ENCODE peak calls at places on chromosomes 4 and X, in ten cellular contexts. E is sigmoid colon, W is left ventricle myocardium inferior, U is Karpas-422, N is neural progenitor cell, Y is upper lobe of right lung, O is stomach, T is pancreas, V is fibroblast of lung, B is suprapubic skin. P is an unnamed sample. For H3K4me1, the result is how much of the 10 kb centered on the place peaks cover.

GRCh38 chr4:163332526-163333405 is at the start of gene NPY1R:
- DNase-seq in E (peak), W (peak), U (peak), N (peak), Y (peak), O (peak), T (peak), V (peak), B (no peak), P (peak)

GRCh38 chrX:40056420-40056819 is 41.3 kb downstream of the BCOR start:
- DNase-seq in E (no peak), W (no peak), U (no peak), N (no peak), Y (no peak), O (no peak), T (no peak), V (no peak), B (no peak), P (peak)

GRCh38 chr4:164748375-164748774 is 5.6 kb upstream of the SMIM31 start:
- DNase-seq in E (no peak), W (no peak), U (peak), N (peak), Y (no peak), O (no peak), T (no peak), V (peak), B (no peak), P (no peak)

GRCh38 chr4:54098375-54098774 is 1.6 kb upstream of the GSX2 start:
- DNase-seq in E (no peak), W (no peak), U (no peak), N (peak), Y (no peak), O (no peak), T (no peak), V (no peak), B (no peak), P (no peak)

GRCh38 chr4:53656421-53656981 is 65.2 kb upstream of the LNX1 start:
- DNase-seq in E (peak), W (no peak), U (no peak), N (no peak), Y (no peak), O (no peak), T (no peak), V (peak), B (no peak), P (no peak)

GRCh38 chrX:1207496-1208025 is 4.9 kb downstream of the CRLF2 start:
- DNase-seq in E (peak), W (no peak), U (no peak), N (no peak), Y (no peak), O (no peak), T (no peak), V (no peak), B (no peak), P (peak)

GRCh38 chr4:109921384-109921808 is 8.7 kb downstream of the EGF start:
- DNase-seq in E (no peak), W (no peak), U (no peak), N (peak), Y (no peak), O (no peak), T (no peak), V (peak), B (no peak), P (no peak)

GRCh38 chr4:143352052-143352451 is 15.4 kb downstream of the GAB1 start:
- DNase-seq in E (no peak), W (no peak), U (no peak), N (no peak), Y (no peak), O (no peak), T (no peak), V (no peak), B (no peak), P (no peak)

GRCh38 chrX:1592128-1592862 is 891 bp downstream of the AKAP17A start:
- DNase-seq in E (no peak), W (no peak), U (peak), N (no peak), Y (peak), O (peak), T (no peak), V (peak), B (no peak), P (peak)

GRCh38 chr4:182204042-182204441 is 39.2 kb upstream of the TENM3 start:
- DNase-seq in E (no peak), W (no peak), U (no peak), N (no peak), Y (no peak), O (no peak), T (no peak), V (no peak), B (no peak), P (no peak)

GRCh38 chrX:152915541-152916241 is 17.8 kb downstream of the ZNF185 start:
- DNase-seq in E (no peak), W (peak), U (peak), N (peak), Y (no peak), O (no peak), T (no peak), V (peak), B (no peak), P (no peak)

GRCh38 chr4:129254526-129254925 is 158.6 kb downstream of the C4orf33 start:
- DNase-seq in E (no peak), W (no peak), U (no peak), N (no peak), Y (no peak), O (no peak), T (no peak), V (peak), B (no peak), P (no peak)

DNA sequence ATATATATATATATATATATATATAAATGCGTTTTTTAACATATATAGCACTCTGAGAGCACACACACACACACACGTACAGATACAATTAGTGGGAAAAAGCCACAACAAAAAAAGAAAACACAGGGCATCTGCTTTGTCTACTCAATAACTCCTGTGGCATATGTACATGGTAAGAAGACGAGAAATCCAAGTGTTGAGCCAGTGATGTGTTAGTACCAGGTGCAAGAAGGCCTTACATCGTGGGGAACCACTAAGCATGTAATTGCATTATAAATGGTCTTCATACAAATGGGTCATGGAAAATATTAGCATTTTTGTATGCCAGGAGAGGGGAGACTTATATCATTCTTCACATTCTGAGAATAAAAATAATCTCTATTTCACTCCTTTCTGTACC is 62.7 kb upstream of the FAM47B start:
- DNase-seq in E (no peak), W (no peak), U (no peak), N (no peak), Y (no peak), O (no peak), T (no peak), V (no peak), B (no peak), P (no peak)
- H3K27ac ChIP-seq in E (no peak), W (no peak), U (no peak), N (no peak), Y (no peak), O (no peak), T (no peak), V (no peak), B (no peak), P (no peak)

DNA sequence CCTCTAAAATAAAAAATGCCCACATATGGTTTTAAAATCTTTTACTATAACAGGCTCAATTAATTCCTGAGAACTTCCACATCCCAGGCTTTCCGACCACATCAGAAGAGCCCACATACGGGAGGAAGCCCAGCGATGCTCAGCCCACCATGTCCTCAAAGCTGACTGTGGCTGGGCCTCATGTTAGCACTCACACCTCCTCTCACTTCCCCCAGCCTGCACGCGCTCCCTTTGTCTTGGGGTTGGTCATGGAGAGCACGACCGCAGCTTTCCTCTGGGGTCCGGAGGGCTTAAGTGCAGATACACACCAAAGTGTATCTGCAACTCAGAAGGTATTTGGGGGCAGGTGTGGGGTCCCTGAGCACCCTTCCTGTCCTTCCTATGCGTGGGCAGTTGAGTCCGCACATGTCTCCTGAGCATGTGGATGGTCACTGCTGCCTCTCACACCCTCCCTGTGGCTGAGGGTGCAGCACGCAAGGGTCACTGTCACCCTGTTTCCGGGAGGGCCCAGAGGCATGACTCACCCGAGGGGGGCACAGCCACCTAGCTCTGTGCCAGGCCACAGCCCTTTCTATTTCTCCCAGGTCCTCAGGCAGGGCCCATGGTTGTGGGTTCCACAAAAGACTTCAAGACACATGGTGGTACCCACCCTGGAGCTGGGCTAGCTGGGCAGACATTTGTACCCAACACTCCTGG is 21.2 kb downstream of the WDR1 start:
- DNase-seq in E (no peak), W (no peak), U (no peak), N (no peak), Y (no peak), O (no peak), T (no peak), V (no peak), B (no peak), P (no peak)
- H3K4me1 ChIP-seq in E (half or more), W (half or more), U (under half), N (under half), Y (half or more), O (half or more), T (under half), V (half or more), B (half or more), P (under half)

DNA sequence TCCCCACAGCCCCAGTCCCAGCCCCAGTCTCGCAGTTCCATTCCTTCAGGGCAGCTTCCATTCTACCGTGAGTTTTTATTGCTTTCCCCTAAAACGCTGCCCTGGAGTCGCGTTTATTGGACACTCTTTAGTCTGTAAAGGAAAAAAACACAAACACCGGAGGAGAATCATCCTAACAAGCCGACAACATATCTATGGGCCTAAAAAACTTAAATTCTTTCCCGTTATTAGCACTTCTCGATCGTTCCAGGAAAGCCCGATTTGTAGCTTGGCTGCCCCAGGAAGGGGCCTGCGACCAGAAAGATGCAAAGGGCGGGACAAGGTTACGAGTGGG is 178.5 kb downstream of the CBR4 start:
- DNase-seq in E (no peak), W (no peak), U (no peak), N (no peak), Y (no peak), O (no peak), T (no peak), V (no peak), B (no peak), P (no peak)
- H3K27ac ChIP-seq in E (peak), W (peak), U (no peak), N (peak), Y (peak), O (peak), T (no peak), V (peak), B (peak), P (peak)

DNA sequence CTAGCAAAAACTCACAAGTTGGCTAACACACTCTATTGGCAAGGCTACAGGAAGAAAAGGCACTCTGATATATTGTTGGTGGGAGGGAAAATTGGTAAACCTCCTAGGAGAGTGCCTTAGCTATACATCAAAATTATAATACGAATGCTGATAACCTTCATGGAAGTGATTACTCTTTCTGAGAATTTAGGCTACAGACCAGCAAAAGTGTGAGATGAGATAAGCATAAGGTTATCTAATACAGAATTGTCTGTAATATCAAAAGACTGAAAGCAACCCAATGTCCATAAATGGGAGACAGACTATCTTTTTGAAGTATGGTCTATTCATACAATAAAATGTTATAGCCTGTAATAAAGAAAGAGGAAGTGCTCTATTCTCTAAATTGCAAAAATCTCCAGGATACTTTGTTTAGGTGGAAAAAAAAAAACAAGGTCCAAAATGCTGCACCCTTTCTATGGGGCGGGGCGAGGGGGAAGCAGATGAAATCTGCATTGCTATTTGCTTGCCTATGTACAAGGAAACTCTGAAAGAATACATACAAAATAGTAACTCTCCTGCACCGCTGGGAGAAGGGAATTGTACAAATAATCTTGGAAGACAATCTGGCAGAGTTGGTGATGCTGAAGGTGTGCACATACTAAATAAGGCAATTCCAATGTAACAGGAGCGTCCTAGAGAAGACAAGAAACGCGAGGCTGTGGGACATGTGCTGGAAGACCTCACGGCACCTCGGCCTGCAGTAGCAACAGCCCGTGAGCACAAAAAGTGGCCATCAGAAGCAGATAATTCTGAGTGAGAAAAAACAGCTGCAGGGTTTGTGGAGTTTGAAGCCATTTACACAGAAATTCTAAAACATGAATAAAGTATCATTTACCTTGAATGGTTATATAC is 109.7 kb downstream of the AFAP1 start:
- DNase-seq in E (peak), W (no peak), U (peak), N (no peak), Y (no peak), O (no peak), T (no peak), V (no peak), B (no peak), P (no peak)
- H3K4me1 ChIP-seq in E (under half), W (under half), U (under half), N (under half), Y (under half), O (under half), T (under half), V (under half), B (under half), P (under half)

DNA sequence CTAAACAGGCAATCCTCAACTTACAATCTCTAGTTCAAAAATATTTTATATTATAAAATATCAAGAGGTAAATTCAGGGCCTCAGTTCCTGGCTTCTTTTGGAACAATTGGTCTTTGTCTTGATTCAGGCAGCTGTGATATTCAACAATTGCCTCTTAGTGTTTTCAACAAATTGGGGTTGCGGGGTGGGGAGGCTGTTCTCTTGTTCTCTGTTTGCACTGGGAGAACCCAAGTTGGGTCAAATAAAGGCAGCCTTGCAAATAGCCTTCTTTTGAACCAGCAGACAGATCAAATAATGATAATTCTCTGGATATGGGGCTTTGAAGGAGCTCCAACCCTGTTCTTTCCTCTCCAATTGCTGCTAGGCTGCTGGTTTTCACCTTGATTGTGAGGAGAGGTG is 142.5 kb downstream of the COL4A5 start:
- DNase-seq in E (no peak), W (no peak), U (no peak), N (peak), Y (no peak), O (no peak), T (no peak), V (no peak), B (no peak), P (no peak)
- H3K27ac ChIP-seq in E (no peak), W (no peak), U (no peak), N (peak), Y (no peak), O (no peak), T (no peak), V (no peak), B (no peak), P (no peak)

DNA sequence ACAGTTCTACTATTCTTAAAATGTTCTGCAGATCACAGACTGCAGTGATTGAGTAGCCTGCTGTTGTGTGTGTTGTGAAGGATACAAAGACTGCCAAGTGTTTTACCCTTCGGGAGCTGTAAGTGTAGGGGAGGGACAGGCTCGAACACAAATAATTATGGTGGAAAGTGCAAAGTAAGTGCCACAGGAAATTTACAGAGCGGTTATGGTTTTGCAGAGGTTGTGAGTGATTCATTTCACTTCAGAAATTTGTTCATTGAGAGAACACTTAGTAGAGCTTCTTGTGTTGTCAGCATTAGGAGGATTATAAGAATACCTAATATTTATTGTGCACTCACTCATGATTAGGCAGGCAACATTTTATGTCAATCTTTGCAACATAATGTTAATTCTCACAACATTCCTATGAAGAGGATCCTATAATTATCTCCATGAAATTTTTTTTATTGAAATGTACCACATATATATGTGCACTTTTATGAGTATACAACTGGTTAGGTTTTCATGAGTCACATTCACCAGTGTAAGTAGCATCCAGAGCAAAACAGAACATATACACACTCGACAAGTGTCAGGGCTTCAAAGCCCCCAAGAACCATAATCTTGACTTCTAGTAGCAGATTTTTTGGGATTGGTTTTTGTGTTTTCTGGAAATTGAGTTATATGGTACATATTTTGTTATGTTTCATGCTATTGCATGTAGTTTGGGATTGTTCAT is 62.2 kb downstream of the ARHGAP10 start:
- DNase-seq in E (no peak), W (no peak), U (no peak), N (no peak), Y (no peak), O (no peak), T (no peak), V (no peak), B (no peak), P (no peak)
- H3K4me1 ChIP-seq in E (half or more), W (half or more), U (under half), N (under half), Y (under half), O (half or more), T (under half), V (under half), B (under half), P (under half)

GRCh38 chr4:112521123-112522116 is 5.4 kb upstream of the NEUROG2 start:
- DNase-seq in E (no peak), W (no peak), U (no peak), N (peak), Y (no peak), O (no peak), T (no peak), V (no peak), B (no peak), P (no peak)

GRCh38 chr4:112523764-112524505 is 8.0 kb upstream of the NEUROG2 start:
- DNase-seq in E (no peak), W (peak), U (peak), N (peak), Y (peak), O (peak), T (peak), V (no peak), B (no peak), P (peak)

GRCh38 chr4:112523008-112523440 is 7.0 kb upstream of the NEUROG2 start:
- DNase-seq in E (no peak), W (no peak), U (peak), N (peak), Y (no peak), O (no peak), T (peak), V (peak), B (no peak), P (no peak)

GRCh38 chr4:112522389-112522788 is 6.4 kb upstream of the NEUROG2 start:
- DNase-seq in E (no peak), W (no peak), U (no peak), N (peak), Y (no peak), O (no peak), T (no peak), V (no peak), B (no peak), P (no peak)

GRCh38 chr4:112526061-112526460 is 10.1 kb upstream of the NEUROG2 start:
- DNase-seq in E (no peak), W (no peak), U (no peak), N (no peak), Y (no peak), O (no peak), T (no peak), V (no peak), B (no peak), P (no peak)
- H3K27ac ChIP-seq in E (no peak), W (no peak), U (no peak), N (no peak), Y (no peak), O (no peak), T (no peak), V (no peak), B (no peak), P (no peak)

GRCh38 chrX:150569155-150569477 is 695 bp downstream of the MTM1 start:
- DNase-seq in E (no peak), W (peak), U (peak), N (no peak), Y (peak), O (peak), T (no peak), V (peak), B (no peak), P (peak)

GRCh38 chrX:150567645-150568319 is 639 bp upstream of the MTM1 start:
- DNase-seq in E (no peak), W (no peak), U (no peak), N (peak), Y (no peak), O (no peak), T (no peak), V (no peak), B (no peak), P (no peak)

GRCh38 chrX:150572206-150572605 is 3.8 kb downstream of the MTM1 start:
- DNase-seq in E (no peak), W (no peak), U (no peak), N (no peak), Y (no peak), O (no peak), T (no peak), V (no peak), B (no peak), P (no peak)

GRCh38 chrX:150568320-150569154 is at the start of gene MTM1:
- DNase-seq in E (peak), W (peak), U (peak), N (peak), Y (peak), O (peak), T (peak), V (peak), B (peak), P (peak)

DNA sequence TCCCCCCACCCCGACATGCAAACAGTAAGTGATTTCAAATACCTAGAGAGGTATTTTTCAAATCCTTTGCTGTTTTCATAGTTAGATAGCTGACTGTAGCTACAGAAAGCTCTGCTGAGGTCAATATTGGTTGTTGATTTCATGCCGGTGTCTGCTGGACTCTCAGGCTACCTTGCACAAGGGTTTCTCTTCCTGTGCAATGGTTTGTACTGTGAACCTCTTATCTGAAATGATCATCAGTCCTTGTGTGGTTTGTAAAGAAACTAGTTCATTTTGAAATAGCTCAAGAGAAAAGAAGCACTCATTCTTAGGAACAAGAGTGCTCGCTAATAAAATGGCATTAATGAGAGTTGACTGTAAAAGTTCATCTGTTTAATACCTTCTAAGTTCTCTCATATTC is 2.1 kb downstream of the MTM1 start:
- DNase-seq in E (no peak), W (no peak), U (no peak), N (no peak), Y (no peak), O (no peak), T (no peak), V (no peak), B (no peak), P (no peak)
- H3K4me1 ChIP-seq in E (under half), W (half or more), U (under half), N (under half), Y (under half), O (half or more), T (under half), V (under half), B (under half), P (under half)